ENCODE peak calls at places on chromosomes 6 and 20, in four cellular contexts. One of them, this sample, is unnamed.

GRCh38 chr20:24502661-24503060 is 33.2 kb downstream of the SYNDIG1 start:
- DNase-seq in HepG2: no peak
- DNase-seq in GM12878: no peak
- DNase-seq in H1: no peak
- DNase-seq in this sample: no peak

GRCh38 chr6:6633898-6634734 is 45.6 kb downstream of the LY86 start:
- DNase-seq in HepG2: no peak
- DNase-seq in H1: no peak
- DNase-seq in GM12878: no peak
- DNase-seq in this sample: no peak

GRCh38 chr20:37875776-37876175 is 27.2 kb upstream of the VSTM2L start:
- DNase-seq in HepG2: no peak
- DNase-seq in GM12878: no peak
- DNase-seq in H1: no peak
- DNase-seq in this sample: no peak

GRCh38 chr20:36465109-36466080 is 75.9 kb upstream of the MYL9 start:
- DNase-seq in HepG2: peak
- DNase-seq in GM12878: no peak
- DNase-seq in H1: no peak
- DNase-seq in this sample: peak

GRCh38 chr6:43009124-43009523 is 4.6 kb downstream of the MEA1 start:
- DNase-seq in GM12878: no peak
- DNase-seq in HepG2: peak
- DNase-seq in H1: no peak
- DNase-seq in this sample: no peak

GRCh38 chr6:42099340-42100028 is 42.9 kb downstream of the C6orf132 start:
- DNase-seq in GM12878: no peak
- DNase-seq in H1: no peak
- DNase-seq in HepG2: peak
- DNase-seq in this sample: no peak

GRCh38 chr6:87745966-87746721 is 44.1 kb upstream of the AKIRIN2 start:
- DNase-seq in HepG2: no peak
- DNase-seq in H1: no peak
- DNase-seq in GM12878: no peak
- DNase-seq in this sample: no peak

GRCh38 chr20:62721511-62722197 is 13.0 kb downstream of the NTSR1 start:
- DNase-seq in GM12878: no peak
- DNase-seq in H1: no peak
- DNase-seq in HepG2: no peak
- DNase-seq in this sample: no peak

GRCh38 chr6:53192590-53193232 is 44.1 kb upstream of the GCM1 start:
- DNase-seq in H1: no peak
- DNase-seq in GM12878: no peak
- DNase-seq in HepG2: no peak
- DNase-seq in this sample: no peak

GRCh38 chr6:151475653-151476523 is 17.9 kb upstream of the CCDC170 start:
- DNase-seq in HepG2: peak
- DNase-seq in GM12878: no peak
- DNase-seq in H1: peak
- DNase-seq in this sample: peak

GRCh38 chr6:170212051-170212756 is 78.7 kb downstream of the DLL1 start:
- DNase-seq in GM12878: no peak
- DNase-seq in HepG2: no peak
- DNase-seq in H1: no peak
- DNase-seq in this sample: no peak

GRCh38 chr6:159929819-159930218 is 39.0 kb downstream of the MAS1 start:
- DNase-seq in H1: no peak
- DNase-seq in HepG2: no peak
- DNase-seq in GM12878: peak
- DNase-seq in this sample: no peak

GRCh38 chr20:1005452-1006027 is 3.4 kb upstream of the RSPO4 start:
- DNase-seq in GM12878: peak
- DNase-seq in HepG2: peak
- DNase-seq in H1: peak
- DNase-seq in this sample: peak

GRCh38 chr6:44356432-44356950 is 14.0 kb downstream of the SPATS1 start:
- DNase-seq in HepG2: no peak
- DNase-seq in H1: no peak
- DNase-seq in GM12878: no peak
- DNase-seq in this sample: no peak

GRCh38 chr20:36728986-36729385 is 16.9 kb downstream of the NDRG3 start:
- DNase-seq in HepG2: peak
- DNase-seq in GM12878: no peak
- DNase-seq in H1: no peak
- DNase-seq in this sample: peak

GRCh38 chr6:132320007-132320406 is 81.3 kb downstream of the MOXD1 start:
- DNase-seq in H1: no peak
- DNase-seq in GM12878: no peak
- DNase-seq in HepG2: no peak
- DNase-seq in this sample: no peak

GRCh38 chr6:15656145-15656544 is 6.7 kb downstream of the DTNBP1 start:
- DNase-seq in GM12878: no peak
- DNase-seq in H1: no peak
- DNase-seq in HepG2: no peak
- DNase-seq in this sample: no peak
- TF ChIP-seq SUZ12 in GM12878: no peak
- TF ChIP-seq SUZ12 in H1: no peak
- TF ChIP-seq SUZ12 in HepG2: no peak
- TF ChIP-seq SUZ12 in this sample: no peak

GRCh38 chr6:106630366-106630765 is 988 bp downstream of the QRSL1 start:
- DNase-seq in GM12878: no peak
- DNase-seq in HepG2: no peak
- DNase-seq in H1: no peak
- DNase-seq in this sample: no peak
- TF ChIP-seq YY1 in GM12878: no peak
- TF ChIP-seq YY1 in HepG2: no peak
- TF ChIP-seq YY1 in H1: no peak
- TF ChIP-seq YY1 in this sample: no peak

GRCh38 chr6:110537208-110538123 is 61.1 kb upstream of the SLC22A16 start:
- DNase-seq in GM12878: no peak
- DNase-seq in HepG2: peak
- DNase-seq in H1: no peak
- DNase-seq in this sample: peak

GRCh38 chr6:110532401-110532800 is 56.0 kb upstream of the SLC22A16 start:
- DNase-seq in H1: no peak
- DNase-seq in GM12878: no peak
- DNase-seq in HepG2: no peak
- DNase-seq in this sample: no peak

GRCh38 chr6:110530671-110531070 is 54.3 kb upstream of the SLC22A16 start:
- DNase-seq in GM12878: no peak
- DNase-seq in HepG2: no peak
- DNase-seq in H1: no peak
- DNase-seq in this sample: no peak

GRCh38 chr6:110538416-110539060 is 62.1 kb upstream of the SLC22A16 start:
- DNase-seq in H1: no peak
- DNase-seq in GM12878: no peak
- DNase-seq in HepG2: no peak
- DNase-seq in this sample: no peak

DNA sequence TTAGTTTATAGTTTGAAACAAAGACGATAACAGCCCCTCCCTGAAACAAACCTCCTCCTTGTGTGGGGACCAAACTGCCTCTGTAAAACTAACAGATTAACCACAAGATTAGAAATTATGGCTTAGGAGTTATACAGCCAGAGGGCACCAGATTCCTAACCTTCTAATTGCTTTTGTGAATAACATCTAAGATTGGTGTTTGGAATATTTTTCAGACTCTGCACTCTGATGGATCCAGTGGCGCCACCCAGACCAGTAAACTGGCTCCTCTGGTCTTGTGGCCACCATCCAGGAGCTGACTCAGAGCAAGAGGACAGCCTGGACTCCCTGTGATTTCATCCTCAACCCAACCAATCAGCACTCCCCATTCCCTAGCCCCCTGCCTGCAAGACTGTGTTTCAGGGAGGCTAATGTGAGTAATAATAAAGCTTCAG is 58.3 kb upstream of the SLC22A16 start:
- DNase-seq in GM12878: no peak
- DNase-seq in H1: no peak
- DNase-seq in HepG2: no peak
- DNase-seq in this sample: no peak
- TF ChIP-seq ZNF274 in GM12878: no peak
- TF ChIP-seq ZNF274 in H1: no peak
- TF ChIP-seq ZNF274 in HepG2: no peak
- TF ChIP-seq ZNF274 in this sample: no peak

DNA sequence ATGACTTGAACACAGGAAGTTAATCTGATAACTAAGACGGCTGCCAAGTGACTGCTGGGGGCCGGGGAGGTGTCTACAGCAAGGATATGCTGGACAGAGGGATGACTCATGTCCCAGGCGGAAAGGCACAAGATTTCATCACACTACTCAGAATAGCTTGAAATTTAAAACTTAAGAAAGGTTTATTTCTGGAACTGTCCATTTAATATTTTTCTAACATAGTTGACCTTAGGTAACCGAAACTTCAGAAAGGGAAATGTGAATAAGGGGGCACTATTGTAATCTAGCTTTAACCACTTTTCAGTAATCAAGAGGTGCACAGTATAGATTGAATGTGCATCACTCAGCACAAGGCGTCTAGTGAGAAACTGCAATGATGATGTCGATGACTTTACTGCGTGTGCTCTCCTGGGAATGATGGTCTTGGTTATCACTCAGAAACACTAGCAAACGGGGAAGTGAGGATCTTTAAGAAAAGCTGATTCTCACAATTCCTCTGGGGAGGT is 171.5 kb downstream of the QKI start:
- DNase-seq in GM12878: no peak
- DNase-seq in H1: no peak
- DNase-seq in HepG2: no peak
- DNase-seq in this sample: no peak
- TF ChIP-seq SUZ12 in GM12878: no peak
- TF ChIP-seq SUZ12 in H1: no peak
- TF ChIP-seq SUZ12 in HepG2: no peak
- TF ChIP-seq SUZ12 in this sample: no peak

DNA sequence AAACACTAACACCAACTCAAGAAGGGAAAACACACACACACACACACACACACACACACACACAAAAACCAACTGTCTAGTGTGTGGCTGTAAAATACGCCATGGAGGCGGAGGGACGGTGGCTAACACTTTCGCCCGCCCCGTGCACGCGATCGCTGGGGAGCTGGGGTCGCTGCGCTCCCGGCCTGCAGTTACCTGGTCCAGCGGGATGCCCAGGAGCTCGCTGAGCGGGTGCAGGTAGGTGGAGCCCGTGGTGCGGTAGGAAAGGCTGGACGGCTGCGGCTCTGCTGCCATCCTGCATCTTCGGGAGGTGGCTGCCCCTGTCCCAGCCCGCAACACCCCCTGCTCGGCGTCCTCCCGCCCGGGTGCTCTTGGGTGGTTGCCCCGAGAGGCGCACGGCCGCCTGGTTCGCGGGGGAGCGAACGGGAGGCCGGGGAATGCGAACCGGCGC is 303 bp downstream of the MBOAT1 start:
- DNase-seq in HepG2: no peak
- DNase-seq in GM12878: no peak
- DNase-seq in H1: no peak
- DNase-seq in this sample: no peak
- TF ChIP-seq YY1 in HepG2: no peak
- TF ChIP-seq YY1 in GM12878: no peak
- TF ChIP-seq YY1 in H1: no peak
- TF ChIP-seq YY1 in this sample: no peak

GRCh38 chr20:33470866-33471265 is 19.0 kb upstream of the CBFA2T2 start:
- DNase-seq in HepG2: no peak
- DNase-seq in H1: no peak
- DNase-seq in GM12878: no peak
- DNase-seq in this sample: no peak

GRCh38 chr20:33470457-33470856 is 19.4 kb upstream of the CBFA2T2 start:
- DNase-seq in GM12878: no peak
- DNase-seq in HepG2: no peak
- DNase-seq in H1: no peak
- DNase-seq in this sample: no peak

GRCh38 chr20:33463332-33464101 is 20.0 kb upstream of the SNTA1 start:
- DNase-seq in HepG2: no peak
- DNase-seq in H1: no peak
- DNase-seq in GM12878: no peak
- DNase-seq in this sample: no peak

GRCh38 chr20:33465536-33466302 is 22.2 kb upstream of the SNTA1 start:
- DNase-seq in GM12878: no peak
- DNase-seq in H1: no peak
- DNase-seq in HepG2: peak
- DNase-seq in this sample: no peak

DNA sequence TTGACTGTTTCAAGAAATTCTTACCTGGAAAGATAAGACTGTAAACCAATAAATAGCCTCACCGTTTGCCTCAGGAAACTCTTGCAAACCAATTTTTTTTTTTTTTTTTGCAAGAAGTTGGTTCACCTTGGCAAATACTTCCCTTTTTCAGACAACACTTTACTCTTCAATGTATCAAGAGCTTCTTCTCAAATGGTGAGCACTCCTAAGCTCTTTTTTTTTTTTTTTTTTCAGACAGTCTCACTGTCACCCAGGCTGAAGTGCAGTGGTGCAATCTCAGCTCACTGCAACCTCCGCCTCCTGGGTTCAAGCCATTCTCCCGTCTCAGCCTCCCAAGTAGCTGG is 22.7 kb upstream of the SNTA1 start:
- DNase-seq in GM12878: no peak
- DNase-seq in HepG2: no peak
- DNase-seq in H1: no peak
- DNase-seq in this sample: no peak
- TF ChIP-seq ZNF274 in GM12878: no peak
- TF ChIP-seq ZNF274 in HepG2: no peak
- TF ChIP-seq ZNF274 in H1: no peak
- TF ChIP-seq ZNF274 in this sample: no peak